ENCODE peak calls at places on chromosomes 2 and 18, in five cellular contexts. Z, O, R, V and W are unnamed samples.

GRCh38 chr2:168439536-168439935 is 16.5 kb upstream of the CERS6 start:
- DNase-seq in Z (peak), O (peak), R (no peak), V (no peak), W (no peak)

GRCh38 chr2:226115832-226116200 is 683.8 kb downstream of the IRS1 start:
- DNase-seq in Z (no peak), O (no peak), R (no peak), V (no peak), W (no peak)

GRCh38 chr2:212494413-212495020 is 44.1 kb downstream of the ERBB4 start:
- DNase-seq in Z (peak), O (no peak), R (no peak), V (no peak), W (peak)

GRCh38 chr2:101717041-101717817 is 19.7 kb downstream of the MAP4K4 start:
- DNase-seq in Z (no peak), O (no peak), R (no peak), V (no peak), W (no peak)

GRCh38 chr2:200742426-200742825 is 69.3 kb upstream of the BZW1 start:
- DNase-seq in Z (no peak), O (peak), R (no peak), V (no peak), W (no peak)

GRCh38 chr2:235390108-235390815 is 103.6 kb upstream of the AGAP1 start:
- DNase-seq in Z (peak), O (no peak), R (peak), V (peak), W (no peak)

GRCh38 chr2:30410217-30410616 is 36.8 kb upstream of the LCLAT1 start:
- DNase-seq in Z (peak), O (peak), R (no peak), V (no peak), W (no peak)

GRCh38 chr2:177419274-177419673 is 26.7 kb downstream of the AGPS start:
- DNase-seq in Z (no peak), O (no peak), R (no peak), V (no peak), W (peak)

GRCh38 chr2:235709969-235710879 is 216.4 kb downstream of the AGAP1 start:
- DNase-seq in Z (no peak), O (peak), R (no peak), V (no peak), W (peak)

GRCh38 chr18:44325903-44326650 is 354.6 kb upstream of the SETBP1 start:
- DNase-seq in Z (peak), O (peak), R (peak), V (peak), W (peak)

GRCh38 chr2:20410556-20411277 is 36.2 kb upstream of the RHOB start:
- DNase-seq in Z (no peak), O (no peak), R (no peak), V (no peak), W (no peak)

GRCh38 chr2:226828164-226828563 is 7.7 kb upstream of the RHBDD1 start:
- DNase-seq in Z (no peak), O (no peak), R (no peak), V (no peak), W (no peak)